ENCODE peak calls at places on chromosomes 2 and 18, in five cellular contexts. C is cardiac muscle cell; T is CD8-positive, alpha-beta memory T cell; A is hepatocyte; O is GM23248. S is an unnamed sample.
A peak's percentile ranks its signal among the peaks of the same experiment; 100 is the strongest.

GRCh38 chr2:119491776-119492525 is 32.3 kb downstream of the SCTR start:
- DNase-seq in A (peak; percentile 86), T (no peak), C (peak; percentile 87), O (peak; percentile 85), S (no peak)

GRCh38 chr2:128410035-128410757 is 91.5 kb upstream of the HS6ST1 start:
- DNase-seq in O (no peak), C (no peak), T (no peak), A (no peak), S (no peak)

GRCh38 chr2:20129320-20130274 is 78.2 kb upstream of the LAPTM4A start:
- DNase-seq in T (no peak), C (no peak), O (no peak), A (no peak), S (no peak)

GRCh38 chr2:285990-286389 is 1.9 kb downstream of the ALKAL2 start:
- DNase-seq in T (no peak), C (no peak), A (no peak), O (no peak), S (no peak)

GRCh38 chr2:61371027-61371426 is 99.9 kb downstream of the USP34 start:
- DNase-seq in A (no peak), O (peak; percentile 20), T (no peak), C (no peak), S (no peak)

GRCh38 chr18:12435867-12436266 is 28.1 kb downstream of the PRELID3A start:
- DNase-seq in O (no peak), A (no peak), C (no peak), T (no peak), S (no peak)

GRCh38 chr2:55120634-55121359 is 70.5 kb upstream of the RTN4 start:
- DNase-seq in C (peak; percentile 74), A (peak; percentile 47), O (peak; percentile 85), T (no peak), S (no peak)

GRCh38 chr2:238714038-238714528 is 133.8 kb upstream of the TWIST2 start:
- DNase-seq in O (peak; percentile 74), T (no peak), A (no peak), C (no peak), S (no peak)

GRCh38 chr2:64646007-64646880 is 7.5 kb downstream of the SERTAD2 start:
- DNase-seq in O (peak; percentile 79), T (peak; percentile 76), A (peak; percentile 85), C (peak; percentile 87), S (peak; percentile 83)

GRCh38 chr18:48954837-48955527 is 4.2 kb upstream of the SMAD7 start:
- DNase-seq in O (peak; percentile 44), C (no peak), A (no peak), T (no peak), S (no peak)

GRCh38 chr2:9318461-9319337 is 104.6 kb downstream of the ITGB1BP1 start:
- DNase-seq in O (no peak), T (no peak), C (peak; percentile 50), A (no peak), S (no peak)

GRCh38 chr2:42099431-42100173 is 51.8 kb downstream of the PKDCC start:
- DNase-seq in A (no peak), O (no peak), T (no peak), C (no peak), S (no peak)

GRCh38 chr2:42102606-42103450 is 55.0 kb downstream of the PKDCC start:
- DNase-seq in T (no peak), O (no peak), A (peak; percentile 81), C (peak; percentile 90), S (peak; percentile 31)

GRCh38 chr2:42103829-42104228 is 56.0 kb downstream of the PKDCC start:
- DNase-seq in T (no peak), C (no peak), O (no peak), A (no peak), S (no peak)

GRCh38 chr2:42100696-42101585 is 53.1 kb downstream of the PKDCC start:
- DNase-seq in A (peak; percentile 76), T (peak; percentile 76), C (no peak), O (peak; percentile 80), S (peak; percentile 54)

GRCh38 chr2:42101641-42102605 is 54.1 kb downstream of the PKDCC start:
- DNase-seq in C (no peak), T (peak; percentile 94), A (peak; percentile 80), O (peak; percentile 82), S (peak; percentile 95)
- H3K4me3 ChIP-seq in C (no peak overlapping the region), T (peak overlapping the region; percentile 74), A (no peak overlapping the region), O (peak overlapping the region; percentile 51), S (peak overlapping the region; percentile 44)

GRCh38 chr18:28062446-28062845 is 114.5 kb downstream of the CDH2 start:
- DNase-seq in T (no peak), A (no peak), O (peak; percentile 78), C (no peak), S (no peak)
- H3K27ac ChIP-seq in T (no peak overlapping the region), A (peak overlapping the region; percentile 13), O (peak overlapping the region; percentile 95), C (peak overlapping the region; percentile 98), S (no peak overlapping the region)

DNA sequence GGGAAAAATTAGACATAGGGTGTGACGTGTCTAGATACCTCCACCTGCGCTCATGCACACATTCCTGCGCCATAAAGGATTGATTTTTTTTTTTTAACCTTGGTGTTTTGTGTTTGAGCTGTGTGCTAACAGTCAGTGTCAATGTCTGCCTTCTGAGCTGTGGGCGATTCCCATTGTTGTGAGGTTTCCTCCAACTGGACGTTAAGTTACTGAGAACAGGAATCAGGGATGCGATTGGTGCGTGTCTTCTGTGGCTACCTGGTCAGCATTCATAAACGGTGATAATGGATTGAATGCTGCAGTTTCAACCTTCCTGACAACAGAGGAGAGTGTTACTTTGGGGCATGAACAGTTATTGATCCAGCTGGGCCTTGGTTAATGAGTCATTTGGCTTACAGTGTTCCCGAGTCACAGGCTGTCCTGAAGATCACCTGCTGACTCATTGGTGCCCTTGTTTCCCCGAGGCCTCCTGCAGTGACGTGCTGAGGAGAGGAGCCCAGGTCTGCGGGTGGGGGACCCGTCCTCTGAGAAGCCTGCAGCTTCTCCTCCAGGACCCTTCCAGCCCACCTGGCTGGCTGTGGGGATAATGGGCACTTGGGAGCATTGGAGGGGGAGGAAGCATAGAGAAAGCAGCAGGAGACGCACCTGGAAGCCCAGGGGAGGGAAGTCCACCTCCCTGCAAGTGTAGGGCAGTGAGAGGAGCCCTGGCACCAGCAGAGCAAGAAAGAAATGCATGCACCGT is 25.8 kb upstream of the CABYR start:
- DNase-seq in O (peak; percentile 54), T (no peak), A (peak; percentile 77), C (no peak), S (no peak)
- H3K27me3 ChIP-seq in O (no peaks in the 10 kb centered on the region), T (no peaks in the 10 kb centered on the region), A (no peaks in the 10 kb centered on the region), C (no peaks in the 10 kb centered on the region), S (no peaks in the 10 kb centered on the region)

DNA sequence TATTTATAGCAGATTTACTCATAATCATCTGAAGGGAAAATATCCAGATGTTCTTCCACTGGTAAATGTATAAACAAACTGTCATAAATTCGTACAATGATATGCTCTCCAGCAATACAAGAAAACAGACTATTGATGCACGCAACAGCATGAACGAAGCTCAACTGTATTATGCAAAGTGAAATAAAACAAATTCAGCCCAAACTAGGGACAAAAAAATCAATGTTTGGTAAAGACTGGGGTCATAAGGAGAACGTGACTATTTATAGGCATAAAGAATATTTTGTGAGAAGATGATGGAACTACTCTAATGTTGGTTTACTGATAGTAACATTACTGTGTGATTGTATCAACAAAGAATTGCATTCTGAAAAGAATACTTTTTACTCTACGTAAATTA is 1276.7 kb upstream of the DDX18 start:
- DNase-seq in A (no peak), C (no peak), O (no peak), T (no peak), S (no peak)
- H3K4me3 ChIP-seq in A (no peak overlapping the region), C (no peak overlapping the region), O (no peak overlapping the region), T (no peak overlapping the region), S (no peak overlapping the region)

GRCh38 chr2:5668682-5669267 is 23.4 kb upstream of the SOX11 start:
- DNase-seq in A (no peak), O (no peak), T (no peak), C (no peak), S (no peak)
- H3K27ac ChIP-seq in A (no peak overlapping the region), O (no peak overlapping the region), T (no peak overlapping the region), C (no peak overlapping the region), S (no peak overlapping the region)

DNA sequence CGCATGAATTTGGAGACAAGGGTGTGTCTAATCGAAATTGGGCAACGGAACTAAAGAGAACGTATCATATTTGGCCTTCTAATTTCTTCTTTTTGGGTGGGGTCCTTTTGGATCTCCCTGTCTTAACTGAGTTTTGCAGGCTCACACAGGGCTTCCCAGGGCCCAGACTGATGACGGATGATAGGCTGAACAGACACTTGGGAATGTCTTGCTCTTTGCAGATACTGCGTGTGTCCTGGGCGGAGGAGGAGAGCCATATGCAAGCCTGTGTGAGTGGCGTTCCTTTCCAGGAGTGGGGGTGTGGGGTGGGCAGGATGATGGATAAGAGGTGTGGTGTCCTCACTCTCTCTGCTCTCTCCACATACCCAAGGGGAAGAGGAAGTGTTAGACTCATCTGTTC is 40.1 kb downstream of the TNP1 start:
- DNase-seq in A (no peak), O (no peak), C (no peak), T (no peak), S (no peak)
- H3K27me3 ChIP-seq in A (no peaks in the 10 kb centered on the region), O (peaks cover 35% of the 10 kb centered on the region), C (no peaks in the 10 kb centered on the region), T (no peaks in the 10 kb centered on the region), S (no peaks in the 10 kb centered on the region)

GRCh38 chr18:3510896-3511295 is 60.9 kb downstream of the TGIF1 start:
- DNase-seq in A (no peak), O (no peak), C (no peak), T (no peak), S (no peak)

GRCh38 chr18:3510024-3510423 is 60.1 kb downstream of the TGIF1 start:
- DNase-seq in O (no peak), T (no peak), A (no peak), C (no peak), S (no peak)

GRCh38 chr18:3504637-3505036 is 54.7 kb downstream of the TGIF1 start:
- DNase-seq in O (no peak), C (no peak), A (no peak), T (no peak), S (no peak)

GRCh38 chr18:3511980-3512379 is 62.0 kb downstream of the TGIF1 start:
- DNase-seq in C (no peak), A (peak; percentile 26), O (peak; percentile 86), T (peak; percentile 14), S (no peak)

DNA sequence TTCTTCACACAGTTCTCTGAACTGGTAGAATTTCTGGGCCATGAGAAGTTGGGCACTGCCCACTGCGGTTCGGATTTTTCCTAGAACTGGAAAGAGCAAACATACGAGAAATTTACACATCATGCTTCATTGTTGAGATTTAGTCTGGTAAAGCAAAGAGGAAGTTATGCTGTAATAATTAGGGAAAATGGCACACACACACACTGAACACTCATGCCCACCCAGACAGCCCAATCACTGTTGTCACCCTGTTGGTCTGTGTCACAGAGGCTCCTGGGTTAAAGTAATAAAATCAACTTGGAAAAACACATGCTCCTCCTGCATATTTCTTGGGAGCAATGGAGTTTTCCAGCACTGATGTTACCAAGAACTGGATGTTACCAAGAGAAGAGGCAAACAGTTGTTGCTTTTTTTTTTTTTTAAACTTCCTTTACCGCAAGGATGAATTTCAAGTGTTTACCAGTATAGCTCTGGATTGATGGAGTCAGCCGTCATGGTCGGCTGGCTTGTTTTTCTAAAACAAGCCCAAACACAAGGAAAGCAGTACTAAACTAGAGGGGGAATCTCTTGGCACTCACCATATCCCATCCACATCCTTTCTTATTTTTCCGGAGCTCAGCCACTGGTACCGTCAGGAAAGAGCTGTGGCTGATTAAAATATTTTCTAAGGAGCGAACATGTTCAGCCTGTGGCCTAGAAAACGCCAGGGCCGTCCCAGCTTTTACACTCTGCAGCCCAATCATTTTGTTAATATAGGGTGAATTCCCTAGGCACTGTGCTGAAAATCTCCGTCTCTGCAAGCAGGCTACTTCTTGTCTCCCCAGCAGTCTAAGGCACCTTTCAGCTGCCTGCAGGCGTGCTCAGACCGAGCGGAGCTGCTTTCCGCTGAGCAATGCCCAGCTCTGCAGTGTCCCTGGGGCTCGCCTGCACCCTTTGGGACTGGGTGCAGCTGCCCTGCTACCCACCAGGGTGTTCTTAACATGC is 58.9 kb downstream of the TGIF1 start:
- DNase-seq in A (no peak), C (no peak), T (no peak), O (no peak), S (no peak)
- H3K4me3 ChIP-seq in A (no peak overlapping the region), C (no peak overlapping the region), T (no peak overlapping the region), O (no peak overlapping the region), S (no peak overlapping the region)

GRCh38 chr2:39492095-39492590 is 55.1 kb upstream of the MAP4K3 start:
- DNase-seq in A (peak; percentile 36), O (peak; percentile 95), T (no peak), C (no peak), S (no peak)
- H3K27ac ChIP-seq in A (peak overlapping the region; percentile 65), O (peak overlapping the region; percentile 63), T (no peak overlapping the region), C (no peak overlapping the region), S (no peak overlapping the region)

S was measured in naive thymus-derived CD4-positive, alpha-beta T cell.